ENCODE peak calls at places on chromosomes 13 and 19, in eight cellular contexts. L, F, J, P, I, V, N and D are unnamed samples.

GRCh38 chr19:51415187-51415586 is 2.3 kb downstream of the SIGLEC10 start:
- DNase-seq in J (no peak), P (no peak), L (no peak), N (no peak), F (no peak), V (no peak), I (no peak), D (no peak)

GRCh38 chr19:42096255-42096837 is 20.4 kb downstream of the ZNF574 start:
- DNase-seq in V (no peak), L (no peak), N (no peak), F (no peak), I (no peak), P (no peak), J (no peak), D (no peak)

GRCh38 chr19:42942187-42942789 is 5.3 kb upstream of the PSG7 start:
- DNase-seq in L (no peak), P (peak; percentile 6), J (no peak), F (peak; percentile 34), V (peak; percentile 11), N (no peak), I (no peak), D (no peak)

GRCh38 chr19:43474986-43475705 is 9.7 kb upstream of the LYPD3 start:
- DNase-seq in I (peak; percentile 90), L (peak; percentile 98), F (peak; percentile 99), N (peak; percentile 90), P (peak; percentile 88), J (peak; percentile 89), V (peak; percentile 94), D (peak; percentile 69)

GRCh38 chr19:3586124-3586626 is 897 bp downstream of the GIPC3 start:
- DNase-seq in P (no peak), V (no peak), J (no peak), I (no peak), F (peak; percentile 61), N (peak; percentile 34), L (no peak), D (no peak)

GRCh38 chr19:12777217-12778019 is 2.1 kb upstream of the HOOK2 start:
- DNase-seq in I (no peak), F (peak; percentile 92), N (peak; percentile 73), P (peak; percentile 87), L (peak; percentile 82), J (peak; percentile 78), V (peak; percentile 89), D (no peak)

GRCh38 chr19:15324791-15325519 is 7.4 kb downstream of the BRD4 start:
- DNase-seq in F (no peak), J (no peak), I (no peak), V (no peak), N (no peak), L (peak; percentile 67), P (no peak), D (no peak)

GRCh38 chr13:112759053-112759452 is 69.2 kb downstream of the ATP11A start:
- DNase-seq in N (no peak), I (no peak), J (no peak), L (no peak), V (no peak), F (peak; percentile 32), P (no peak), D (no peak)

GRCh38 chr19:39412867-39413268 is 399 bp downstream of the PLEKHG2 start:
- DNase-seq in I (no peak), F (no peak), J (no peak), L (peak; percentile 75), N (no peak), V (peak; percentile 22), P (no peak), D (no peak)

GRCh38 chr13:93244141-93244917 is 17.7 kb downstream of the GPC6 start:
- DNase-seq in L (no peak), J (peak; percentile 25), P (no peak), I (no peak), F (no peak), V (peak; percentile 52), N (no peak), D (no peak)

GRCh38 chr13:109919715-109920375 is 133.5 kb upstream of the IRS2 start:
- DNase-seq in J (no peak), P (no peak), V (no peak), I (no peak), N (no peak), L (no peak), F (no peak), D (no peak)

GRCh38 chr19:41702208-41702651 is 6.2 kb upstream of the CEACAM5 start:
- DNase-seq in F (no peak), J (peak; percentile 53), P (no peak), L (peak; percentile 5), V (no peak), N (no peak), I (no peak), D (no peak)

GRCh38 chr19:11069451-11070009 is 19.7 kb upstream of the LDLR start:
- DNase-seq in J (no peak), P (no peak), V (no peak), L (no peak), I (no peak), F (no peak), N (no peak), D (no peak)

GRCh38 chr13:49132479-49133002 is 87.6 kb upstream of the MLNR start:
- DNase-seq in J (no peak), I (no peak), F (no peak), N (no peak), V (no peak), P (no peak), L (no peak), D (no peak)

GRCh38 chr13:46530084-46530935 is 22.7 kb upstream of the LRCH1 start:
- DNase-seq in F (no peak), J (no peak), N (no peak), V (peak; percentile 33), P (no peak), L (no peak), I (no peak), D (no peak)

GRCh38 chr13:23956106-23956505 is 58.8 kb upstream of the C1QTNF9B start:
- DNase-seq in J (no peak), P (peak; percentile 52), N (no peak), V (peak; percentile 36), L (no peak), I (no peak), F (no peak), D (no peak)

GRCh38 chr13:32726374-32727037 is 140.3 kb downstream of the PDS5B start:
- DNase-seq in L (no peak), P (no peak), J (no peak), I (no peak), V (peak; percentile 6), F (no peak), N (no peak), D (no peak)

GRCh38 chr19:57171551-57172081 is 4.3 kb upstream of the DUXA start:
- DNase-seq in N (no peak), P (no peak), L (peak; percentile 69), I (no peak), F (no peak), J (peak; percentile 95), V (peak; percentile 82), D (no peak)

GRCh38 chr13:107730835-107731234 is 484.5 kb downstream of the LIG4 start:
- DNase-seq in P (no peak), F (no peak), J (no peak), V (no peak), I (no peak), N (no peak), L (no peak), D (peak; percentile 26)

GRCh38 chr19:51837145-51837544 is 42.2 kb downstream of the FPR3 start:
- DNase-seq in F (no peak), V (no peak), I (no peak), J (no peak), N (no peak), L (no peak), P (no peak), D (no peak)

GRCh38 chr19:813359-814107 is 8.2 kb downstream of the PLPPR3 start:
- DNase-seq in I (no peak), V (no peak), N (no peak), F (no peak), P (no peak), L (no peak), J (no peak), D (no peak)

GRCh38 chr19:30593975-30594925 is 222.1 kb downstream of the ZNF536 start:
- DNase-seq in L (no peak), P (no peak), V (no peak), I (no peak), J (no peak), F (no peak), N (no peak), D (no peak)

GRCh38 chr19:33904681-33905080 is 108.0 kb downstream of the KCTD15 start:
- DNase-seq in N (no peak), I (no peak), F (peak; percentile 60), V (no peak), L (no peak), P (no peak), J (no peak), D (peak; percentile 14)

GRCh38 chr19:51354103-51354741 is 12.0 kb downstream of the ETFB start:
- DNase-seq in I (no peak), F (no peak), P (no peak), J (no peak), N (no peak), L (no peak), V (no peak), D (no peak)

GRCh38 chr19:23403024-23403423 is 7.8 kb upstream of the ZNF91 start:
- DNase-seq in P (no peak), J (no peak), I (no peak), N (no peak), F (no peak), V (no peak), L (no peak), D (no peak)

GRCh38 chr13:50080158-50080855 is 65.1 kb downstream of the KCNRG start:
- DNase-seq in F (peak; percentile 22), P (peak; percentile 47), J (no peak), N (peak; percentile 1), L (peak; percentile 50), V (peak; percentile 14), I (no peak), D (no peak)

GRCh38 chr19:13436352-13436751 is 69.9 kb downstream of the CACNA1A start:
- DNase-seq in V (no peak), I (no peak), L (no peak), N (no peak), F (no peak), J (no peak), P (no peak), D (no peak)

GRCh38 chr13:33471182-33471581 is 185.6 kb upstream of the STARD13 start:
- DNase-seq in L (no peak), P (no peak), N (no peak), I (no peak), V (no peak), J (no peak), F (no peak), D (no peak)

GRCh38 chr19:313988-314815 is 23.0 kb upstream of the PLPP2 start:
- DNase-seq in V (no peak), F (no peak), J (no peak), P (no peak), N (no peak), I (no peak), L (no peak), D (no peak)

GRCh38 chr13:63163903-63164302 is 1748.3 kb upstream of the PCDH20 start:
- DNase-seq in V (no peak), N (no peak), F (no peak), L (no peak), I (no peak), P (no peak), J (no peak), D (no peak)

GRCh38 chr19:16542045-16542893 is at the start of gene CHERP:
- DNase-seq in I (peak; percentile 77), J (peak; percentile 93), N (peak; percentile 93), P (peak; percentile 97), F (peak; percentile 92), V (peak; percentile 99), L (peak; percentile 94), D (peak; percentile 72)

GRCh38 chr19:14563989-14564650 is 7.7 kb downstream of the NDUFB7 start:
- DNase-seq in P (peak; percentile 76), L (no peak), I (no peak), J (no peak), N (peak; percentile 17), F (no peak), V (peak; percentile 59), D (no peak)

GRCh38 chr13:44181938-44182337 is 191.7 kb upstream of the SERP2 start:
- DNase-seq in J (no peak), V (no peak), F (no peak), I (no peak), L (no peak), N (no peak), P (no peak), D (no peak)

GRCh38 chr13:52446265-52446664 is 4.2 kb downstream of the VPS36 start:
- DNase-seq in N (no peak), P (no peak), V (no peak), J (no peak), L (no peak), F (no peak), I (no peak), D (no peak)